ENCODE peak calls at places on chromosomes 11 and 22, in six cellular contexts. V is skeletal muscle cell; Q is hippocampal formation; U is activated CD8-positive, alpha-beta memory T cell treated with anti-CD3 and anti-CD28 coated beads, Interleukin-2, amount 50 U/mL, for 4 hours; F is activated CD4-positive, alpha-beta T cell treated with anti-CD3 and anti-CD28 coated beads, Interleukin-2, amount 50 U/mL, for 1 hour; A is activated gamma-delta T cell treated with anti-CD3 and anti-CD28 coated beads, Interleukin-2, amount 50 U/mL, for 16 hours. S is an unnamed sample.

GRCh38 chr22:37802310-37803194 is 5.2 kb upstream of the GCAT start:
- DNase-seq in V (no peak), Q (peak; percentile 36), U (no peak), A (no peak), F (no peak), S (no peak)

GRCh38 chr11:35617687-35618496 is at the start of gene FJX1:
- DNase-seq in U (no peak), Q (peak; percentile 56), F (no peak), A (no peak), V (peak; percentile 75), S (no peak)

GRCh38 chr11:77126861-77127673 is 979 bp upstream of the MYO7A start:
- DNase-seq in U (peak; percentile 67), Q (peak; percentile 15), F (peak; percentile 53), A (peak; percentile 28), V (no peak), S (peak; percentile 64)

GRCh38 chr11:34653851-34654490 is 33.1 kb downstream of the EHF start:
- DNase-seq in U (no peak), F (no peak), A (no peak), Q (no peak), V (peak; percentile 80), S (no peak)

GRCh38 chr22:37609240-37610152 is 862 bp downstream of the GGA1 start:
- DNase-seq in V (no peak), U (no peak), F (no peak), Q (no peak), A (no peak), S (no peak)

GRCh38 chr22:23700706-23701105 is 9.9 kb downstream of the RGL4 start:
- DNase-seq in U (no peak), V (no peak), Q (no peak), A (no peak), F (no peak), S (no peak)

GRCh38 chr11:19694796-19695345 is 17.8 kb upstream of the NAV2 start:
- DNase-seq in F (no peak), Q (no peak), V (no peak), A (no peak), U (no peak), S (no peak)

GRCh38 chr22:29147241-29147919 is 58.3 kb upstream of the EMID1 start:
- DNase-seq in Q (no peak), A (no peak), U (no peak), V (no peak), F (no peak), S (no peak)

GRCh38 chr11:86816251-86816726 is 15.9 kb downstream of the PRSS23 start:
- DNase-seq in U (no peak), A (no peak), Q (no peak), V (no peak), F (no peak), S (no peak)

GRCh38 chr11:104892723-104893511 is 5.3 kb downstream of the CASP12 start:
- DNase-seq in F (no peak), Q (no peak), A (no peak), U (no peak), V (peak; percentile 72), S (no peak)

GRCh38 chr22:32396746-32397145 is 15.3 kb downstream of the RTCB start:
- DNase-seq in Q (no peak), U (no peak), V (no peak), F (no peak), A (no peak), S (no peak)

GRCh38 chr11:1337647-1338007 is 28.2 kb upstream of the TOLLIP start:
- DNase-seq in F (no peak), A (no peak), V (no peak), Q (no peak), U (no peak), S (no peak)

GRCh38 chr11:2012440-2012839 is 14.8 kb upstream of the H19 start:
- DNase-seq in V (no peak), Q (no peak), F (no peak), U (no peak), A (no peak), S (no peak)

GRCh38 chr11:12235945-12236743 is 125.8 kb downstream of the MICAL2 start:
- DNase-seq in Q (peak; percentile 64), U (no peak), A (no peak), F (peak; percentile 27), V (no peak), S (peak; percentile 46)

GRCh38 chr11:105244157-105244820 is 104.7 kb upstream of the CARD18 start:
- DNase-seq in A (no peak), V (peak; percentile 85), U (no peak), F (no peak), Q (no peak), S (no peak)

GRCh38 chr11:22273781-22274180 is 64.4 kb upstream of the SLC17A6 start:
- DNase-seq in U (no peak), Q (no peak), A (no peak), F (no peak), V (no peak), S (no peak)

GRCh38 chr11:95254139-95254704 is 23.2 kb upstream of the SESN3 start:
- DNase-seq in F (peak; percentile 75), V (peak; percentile 80), A (peak; percentile 63), Q (peak; percentile 89), U (peak; percentile 76), S (peak; percentile 74)

GRCh38 chr11:123493393-123494063 is 63.5 kb downstream of the GRAMD1B start:
- DNase-seq in V (no peak), U (no peak), A (no peak), F (no peak), Q (no peak), S (no peak)

GRCh38 chr11:1153105-1153950 is 4.4 kb upstream of the MUC5AC start:
- DNase-seq in V (no peak), Q (no peak), F (no peak), U (no peak), A (no peak), S (no peak)

GRCh38 chr11:14860511-14860910 is 31.5 kb downstream of the CYP2R1 start:
- DNase-seq in A (no peak), U (no peak), F (no peak), Q (no peak), V (no peak), S (no peak)

GRCh38 chr11:29019960-29020683 is 911.9 kb downstream of the METTL15 start:
- DNase-seq in F (no peak), Q (no peak), V (no peak), A (no peak), U (no peak), S (no peak)

GRCh38 chr11:61297741-61298140 is 2.6 kb upstream of the VWCE start:
- DNase-seq in F (no peak), A (no peak), Q (no peak), U (no peak), V (peak; percentile 98), S (no peak)

GRCh38 chr11:134761926-134762247 is 349.8 kb upstream of the B3GAT1 start:
- DNase-seq in F (no peak), Q (no peak), V (no peak), U (no peak), A (no peak), S (no peak)

GRCh38 chr11:69576069-69576782 is 64.7 kb upstream of the CCND1 start:
- DNase-seq in U (no peak), V (no peak), Q (no peak), A (no peak), F (no peak), S (no peak)

GRCh38 chr11:110148775-110149744 is 55.9 kb downstream of the ZC3H12C start:
- DNase-seq in V (no peak), A (no peak), F (no peak), Q (peak; percentile 20), U (no peak), S (no peak)

GRCh38 chr22:49216579-49216978 is 611.1 kb downstream of the BRD1 start:
- DNase-seq in Q (no peak), V (no peak), U (no peak), A (no peak), F (no peak), S (no peak)

GRCh38 chr11:69436041-69436982 is 45.2 kb upstream of the LINC01488 start:
- DNase-seq in U (no peak), V (no peak), F (no peak), Q (no peak), A (no peak), S (no peak)

GRCh38 chr11:59918494-59918893 is 19.7 kb upstream of the OOSP1 start:
- DNase-seq in A (no peak), Q (no peak), F (no peak), V (peak; percentile 7), U (no peak), S (no peak)

GRCh38 chr11:71342951-71343827 is 90.8 kb upstream of the SHANK2 start:
- DNase-seq in U (no peak), F (no peak), Q (no peak), A (no peak), V (no peak), S (no peak)

GRCh38 chr22:23745780-23746179 is 5.1 kb downstream of the ZNF70 start:
- DNase-seq in V (no peak), A (no peak), Q (no peak), U (no peak), F (no peak), S (no peak)

GRCh38 chr11:110070176-110070575 is 23.0 kb upstream of the ZC3H12C start:
- DNase-seq in F (no peak), U (no peak), A (no peak), Q (no peak), V (no peak), S (no peak)

GRCh38 chr11:19627566-19627965 is 85.1 kb upstream of the NAV2 start:
- DNase-seq in F (no peak), V (no peak), Q (no peak), U (no peak), A (no peak), S (no peak)

GRCh38 chr11:85756401-85757200 is 54.3 kb downstream of the SYTL2 start:
- DNase-seq in A (peak; percentile 41), V (no peak), F (peak; percentile 10), Q (no peak), U (peak; percentile 51), S (peak; percentile 58)

GRCh38 chr22:43999378-43999777 is 24.7 kb upstream of the PARVB start:
- DNase-seq in F (no peak), U (no peak), A (no peak), Q (no peak), V (no peak), S (no peak)

GRCh38 chr11:102527701-102528100 is 2.8 kb downstream of the MMP7 start:
- DNase-seq in A (no peak), U (no peak), F (no peak), V (no peak), Q (no peak), S (no peak)

GRCh38 chr11:35038211-35038930 is 100.6 kb upstream of the CD44 start:
- DNase-seq in Q (no peak), A (no peak), F (no peak), V (no peak), U (no peak), S (no peak)

S was measured in effector memory CD8-positive, alpha-beta T cell.